ENCODE peak calls at places on chromosomes 2 and 18, in nine cellular contexts. C is CD8-positive, alpha-beta T cell; V is mesothelial cell of epicardium; F is NCI-H774; B is cardiac fibroblast; G is CD8-positive, alpha-beta memory T cell; D is IMR-90; Q is NCI-H1694; L is fibroblast of lung. M is an unnamed sample.

GRCh38 chr2:3536682-3537632 is 17.6 kb upstream of the ADI1 start:
- DNase-seq in L (peak; percentile 57), G (peak; percentile 16), F (no peak), B (peak; percentile 66), Q (no peak), C (no peak), V (peak; percentile 56), D (peak; percentile 56), M (no peak)

GRCh38 chr2:180799141-180799540 is 181.3 kb upstream of the UBE2E3 start:
- DNase-seq in B (no peak), G (no peak), F (no peak), L (no peak), Q (no peak), D (no peak), V (no peak), C (no peak), M (no peak)

GRCh38 chr2:164657129-164657528 is 35.8 kb upstream of the GRB14 start:
- DNase-seq in B (peak; percentile 41), V (no peak), D (peak; percentile 40), G (no peak), F (no peak), L (no peak), C (no peak), Q (no peak), M (no peak)

GRCh38 chr2:224421065-224421464 is 19.2 kb upstream of the FAM124B start:
- DNase-seq in G (no peak), C (no peak), D (no peak), F (no peak), B (no peak), V (no peak), Q (no peak), L (no peak), M (no peak)

GRCh38 chr2:143823286-143823685 is 694.1 kb downstream of the ARHGAP15 start:
- DNase-seq in V (no peak), B (no peak), C (no peak), D (no peak), L (no peak), G (no peak), F (no peak), Q (no peak), M (no peak)

GRCh38 chr2:198717451-198717850 is 740.3 kb downstream of the SATB2 start:
- DNase-seq in B (no peak), F (no peak), L (no peak), D (no peak), V (no peak), C (no peak), G (no peak), Q (no peak), M (no peak)

GRCh38 chr2:45607701-45608100 is 3.4 kb downstream of the SRBD1 start:
- DNase-seq in V (no peak), Q (peak; percentile 14), B (peak; percentile 35), F (no peak), C (no peak), D (no peak), L (no peak), G (no peak), M (no peak)

GRCh38 chr2:164826293-164827243 is 15.1 kb downstream of the COBLL1 start:
- DNase-seq in D (peak; percentile 13), B (peak; percentile 54), L (no peak), Q (peak; percentile 81), G (no peak), F (no peak), C (no peak), V (no peak), M (no peak)

GRCh38 chr18:68797901-68798300 is at the start of gene CCDC102B:
- DNase-seq in F (no peak), D (peak; percentile 94), V (no peak), G (no peak), Q (no peak), C (no peak), B (peak; percentile 78), L (peak; percentile 98), M (no peak)

GRCh38 chr18:62334110-62334509 is 9.0 kb downstream of the TNFRSF11A start:
- DNase-seq in Q (no peak), B (peak; percentile 69), D (peak; percentile 14), L (no peak), F (no peak), V (no peak), C (no peak), G (no peak), M (no peak)

GRCh38 chr2:205858781-205859478 is 176.6 kb downstream of the NRP2 start:
- DNase-seq in D (peak; percentile 11), G (no peak), F (no peak), V (no peak), L (peak; percentile 52), B (peak; percentile 12), Q (no peak), C (no peak), M (no peak)

GRCh38 chr2:213232649-213233437 is 51.4 kb upstream of the SPAG16 start:
- DNase-seq in D (peak; percentile 29), V (no peak), F (no peak), G (peak; percentile 37), B (peak; percentile 17), C (peak; percentile 21), L (no peak), Q (no peak), M (peak; percentile 16)

GRCh38 chr2:163729874-163730273 is 5.9 kb downstream of the FIGN start:
- DNase-seq in C (no peak), G (no peak), V (no peak), L (no peak), B (no peak), D (no peak), Q (no peak), F (no peak), M (no peak)

GRCh38 chr2:173217106-173217840 is 137.4 kb upstream of the CDCA7 start:
- DNase-seq in B (no peak), L (no peak), D (peak; percentile 28), G (no peak), C (no peak), Q (peak; percentile 67), V (no peak), F (no peak), M (no peak)

GRCh38 chr2:197210450-197210849 is 100.1 kb downstream of the ANKRD44 start:
- DNase-seq in C (no peak), F (no peak), Q (no peak), V (no peak), B (no peak), D (no peak), G (no peak), L (no peak), M (no peak)

GRCh38 chr2:131153529-131153928 is 48.4 kb downstream of the PLEKHB2 start:
- DNase-seq in V (no peak), Q (no peak), L (no peak), F (no peak), B (no peak), G (no peak), C (no peak), D (no peak), M (no peak)

GRCh38 chr2:98909381-98910211 is 26.4 kb downstream of the CRACDL start:
- DNase-seq in D (peak; percentile 85), Q (peak; percentile 54), C (no peak), L (peak; percentile 91), F (peak; percentile 95), G (no peak), V (peak; percentile 51), B (peak; percentile 90), M (no peak)

GRCh38 chr2:232982926-232983668 is 30.0 kb downstream of the NGEF start:
- DNase-seq in G (no peak), C (no peak), B (no peak), Q (no peak), L (no peak), D (no peak), V (peak; percentile 35), F (no peak), M (no peak)

GRCh38 chr2:106261871-106262321 is 67.8 kb upstream of the UXS1 start:
- DNase-seq in C (no peak), L (no peak), D (no peak), G (no peak), B (no peak), F (no peak), V (no peak), Q (no peak), M (no peak)